ENCODE peak calls at places on chromosomes 12 and 14, in eight cellular contexts. One of them, this sample, is unnamed.

GRCh38 chr14:75299064-75299463 is 20.4 kb downstream of the FOS start:
- DNase-seq in thyroid gland: no peak
- DNase-seq in stomach: no peak
- DNase-seq in heart right ventricle: no peak
- DNase-seq in OCI-LY7: no peak
- DNase-seq in ovary: peak; percentile 68
- DNase-seq in right atrium auricular region: peak; percentile 88
- DNase-seq in endothelial cell of umbilical vein: no peak
- DNase-seq in this sample: peak; percentile 88

GRCh38 chr12:131434208-131435125 is 276.4 kb upstream of the SFSWAP start:
- DNase-seq in OCI-LY7: no peak
- DNase-seq in thyroid gland: no peak
- DNase-seq in stomach: peak; percentile 8
- DNase-seq in right atrium auricular region: no peak
- DNase-seq in ovary: no peak
- DNase-seq in heart right ventricle: no peak
- DNase-seq in endothelial cell of umbilical vein: no peak
- DNase-seq in this sample: no peak

GRCh38 chr12:11949738-11950403 is 120.9 kb upstream of the BCL2L14 start:
- DNase-seq in stomach: peak; percentile 61
- DNase-seq in OCI-LY7: no peak
- DNase-seq in endothelial cell of umbilical vein: no peak
- DNase-seq in thyroid gland: peak; percentile 61
- DNase-seq in ovary: no peak
- DNase-seq in right atrium auricular region: no peak
- DNase-seq in heart right ventricle: no peak
- DNase-seq in this sample: no peak

GRCh38 chr14:31578266-31578665 is 17.1 kb downstream of the NUBPL start:
- DNase-seq in OCI-LY7: no peak
- DNase-seq in thyroid gland: no peak
- DNase-seq in heart right ventricle: no peak
- DNase-seq in endothelial cell of umbilical vein: no peak
- DNase-seq in ovary: no peak
- DNase-seq in right atrium auricular region: no peak
- DNase-seq in stomach: no peak
- DNase-seq in this sample: no peak

GRCh38 chr14:22465201-22465835 is 123.7 kb downstream of the DAD1 start:
- DNase-seq in right atrium auricular region: no peak
- DNase-seq in stomach: no peak
- DNase-seq in thyroid gland: no peak
- DNase-seq in OCI-LY7: no peak
- DNase-seq in ovary: no peak
- DNase-seq in heart right ventricle: no peak
- DNase-seq in endothelial cell of umbilical vein: no peak
- DNase-seq in this sample: peak; percentile 4

GRCh38 chr12:60100150-60100549 is 504.3 kb downstream of the SLC16A7 start:
- DNase-seq in OCI-LY7: no peak
- DNase-seq in endothelial cell of umbilical vein: no peak
- DNase-seq in right atrium auricular region: no peak
- DNase-seq in thyroid gland: no peak
- DNase-seq in stomach: no peak
- DNase-seq in ovary: no peak
- DNase-seq in heart right ventricle: no peak
- DNase-seq in this sample: no peak

GRCh38 chr12:103924761-103925641 is 5.2 kb upstream of the HSP90B1 start:
- DNase-seq in thyroid gland: no peak
- DNase-seq in ovary: no peak
- DNase-seq in heart right ventricle: no peak
- DNase-seq in stomach: no peak
- DNase-seq in endothelial cell of umbilical vein: no peak
- DNase-seq in right atrium auricular region: no peak
- DNase-seq in OCI-LY7: no peak
- DNase-seq in this sample: peak; percentile 76

GRCh38 chr12:5138845-5139244 is 95.2 kb downstream of the KCNA5 start:
- DNase-seq in stomach: no peak
- DNase-seq in OCI-LY7: no peak
- DNase-seq in thyroid gland: no peak
- DNase-seq in heart right ventricle: no peak
- DNase-seq in ovary: no peak
- DNase-seq in right atrium auricular region: no peak
- DNase-seq in endothelial cell of umbilical vein: no peak
- DNase-seq in this sample: peak; percentile 49

GRCh38 chr12:19234171-19234704 is 104.7 kb downstream of the PLEKHA5 start:
- DNase-seq in ovary: no peak
- DNase-seq in right atrium auricular region: no peak
- DNase-seq in OCI-LY7: no peak
- DNase-seq in heart right ventricle: no peak
- DNase-seq in stomach: no peak
- DNase-seq in thyroid gland: no peak
- DNase-seq in endothelial cell of umbilical vein: no peak
- DNase-seq in this sample: no peak

GRCh38 chr14:50823763-50824636 is 7.0 kb downstream of the NIN start:
- DNase-seq in thyroid gland: no peak
- DNase-seq in stomach: peak; percentile 64
- DNase-seq in heart right ventricle: no peak
- DNase-seq in OCI-LY7: peak; percentile 50
- DNase-seq in ovary: no peak
- DNase-seq in endothelial cell of umbilical vein: no peak
- DNase-seq in right atrium auricular region: no peak
- DNase-seq in this sample: peak; percentile 25

GRCh38 chr12:77924703-77925102 is 94.0 kb downstream of the NAV3 start:
- DNase-seq in right atrium auricular region: no peak
- DNase-seq in thyroid gland: no peak
- DNase-seq in stomach: no peak
- DNase-seq in OCI-LY7: no peak
- DNase-seq in ovary: no peak
- DNase-seq in endothelial cell of umbilical vein: no peak
- DNase-seq in heart right ventricle: no peak
- DNase-seq in this sample: no peak

GRCh38 chr12:101414533-101415119 is 7.1 kb upstream of the ARL1 start:
- DNase-seq in endothelial cell of umbilical vein: peak; percentile 76
- DNase-seq in heart right ventricle: no peak
- DNase-seq in right atrium auricular region: no peak
- DNase-seq in ovary: no peak
- DNase-seq in thyroid gland: peak; percentile 21
- DNase-seq in OCI-LY7: peak; percentile 73
- DNase-seq in stomach: no peak
- DNase-seq in this sample: peak; percentile 68

GRCh38 chr12:90908465-90908864 is 46.5 kb downstream of the CCER1 start:
- DNase-seq in thyroid gland: no peak
- DNase-seq in heart right ventricle: no peak
- DNase-seq in ovary: no peak
- DNase-seq in right atrium auricular region: no peak
- DNase-seq in endothelial cell of umbilical vein: peak; percentile 69
- DNase-seq in stomach: no peak
- DNase-seq in OCI-LY7: no peak
- DNase-seq in this sample: peak; percentile 49

GRCh38 chr14:94681300-94682060 is 69.3 kb downstream of the SERPINA3 start:
- DNase-seq in thyroid gland: no peak
- DNase-seq in stomach: peak; percentile 32
- DNase-seq in heart right ventricle: no peak
- DNase-seq in right atrium auricular region: no peak
- DNase-seq in OCI-LY7: peak; percentile 10
- DNase-seq in ovary: no peak
- DNase-seq in endothelial cell of umbilical vein: peak; percentile 14
- DNase-seq in this sample: peak; percentile 46

GRCh38 chr14:61478971-61479473 is 157.6 kb downstream of the PRKCH start:
- DNase-seq in endothelial cell of umbilical vein: no peak
- DNase-seq in thyroid gland: peak; percentile 27
- DNase-seq in right atrium auricular region: no peak
- DNase-seq in stomach: no peak
- DNase-seq in ovary: no peak
- DNase-seq in heart right ventricle: no peak
- DNase-seq in OCI-LY7: peak; percentile 80
- DNase-seq in this sample: no peak

GRCh38 chr14:69259531-69260245 is at the start of gene GALNT16:
- DNase-seq in heart right ventricle: peak; percentile 54
- DNase-seq in OCI-LY7: no peak
- DNase-seq in right atrium auricular region: no peak
- DNase-seq in endothelial cell of umbilical vein: peak; percentile 22
- DNase-seq in ovary: peak; percentile 53
- DNase-seq in thyroid gland: peak; percentile 24
- DNase-seq in stomach: peak; percentile 38
- DNase-seq in this sample: no peak

GRCh38 chr12:47980779-47981495 is 17.5 kb downstream of the TMEM106C start:
- DNase-seq in heart right ventricle: no peak
- DNase-seq in thyroid gland: no peak
- DNase-seq in ovary: no peak
- DNase-seq in endothelial cell of umbilical vein: no peak
- DNase-seq in stomach: no peak
- DNase-seq in right atrium auricular region: no peak
- DNase-seq in OCI-LY7: no peak
- DNase-seq in this sample: no peak

GRCh38 chr12:108649668-108650067 is 16.0 kb upstream of the SELPLG start:
- DNase-seq in heart right ventricle: no peak
- DNase-seq in ovary: no peak
- DNase-seq in thyroid gland: no peak
- DNase-seq in endothelial cell of umbilical vein: peak; percentile 76
- DNase-seq in stomach: no peak
- DNase-seq in OCI-LY7: no peak
- DNase-seq in right atrium auricular region: no peak
- DNase-seq in this sample: no peak

DNA sequence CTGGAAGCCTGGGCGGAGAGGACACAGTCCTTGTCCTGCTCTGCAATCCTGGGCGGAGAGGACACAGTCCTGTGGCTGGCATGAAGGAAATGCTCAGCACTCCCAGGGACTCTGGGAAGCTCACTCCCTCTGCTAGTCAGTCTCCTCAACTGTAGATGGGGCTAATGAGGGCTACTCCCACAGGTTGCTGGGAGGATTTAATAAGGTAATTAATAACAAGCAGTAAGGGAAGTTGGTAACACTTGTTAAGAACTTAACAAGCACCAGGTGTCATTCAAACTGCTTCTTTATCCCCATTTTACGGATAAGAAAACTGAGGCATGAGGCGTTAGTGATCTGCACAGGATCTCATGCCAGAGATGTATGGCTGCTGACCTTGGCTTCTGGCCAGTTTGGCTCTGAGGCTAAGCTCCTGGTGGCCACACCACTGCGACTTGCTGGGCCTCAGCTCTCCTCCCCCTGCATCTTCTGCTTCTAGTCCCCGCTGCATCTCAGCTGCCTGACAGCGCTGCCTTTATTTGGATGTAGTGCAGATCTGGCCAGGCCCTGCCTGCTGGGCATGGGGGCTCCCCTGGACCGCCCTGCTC is 54.1 kb upstream of the BEGAIN start:
- DNase-seq in OCI-LY7: no peak
- DNase-seq in heart right ventricle: no peak
- DNase-seq in endothelial cell of umbilical vein: no peak
- DNase-seq in ovary: peak; percentile 17
- DNase-seq in right atrium auricular region: no peak
- DNase-seq in stomach: no peak
- DNase-seq in thyroid gland: no peak
- DNase-seq in this sample: peak; percentile 8
- TF ChIP-seq CTCF in OCI-LY7: no peak
- TF ChIP-seq CTCF in heart right ventricle: no peak
- TF ChIP-seq CTCF in endothelial cell of umbilical vein: no peak
- TF ChIP-seq CTCF in ovary: no peak
- TF ChIP-seq CTCF in right atrium auricular region: no peak
- TF ChIP-seq CTCF in stomach: no peak
- TF ChIP-seq CTCF in thyroid gland: no peak
- TF ChIP-seq CTCF in this sample: peak; percentile 6

DNA sequence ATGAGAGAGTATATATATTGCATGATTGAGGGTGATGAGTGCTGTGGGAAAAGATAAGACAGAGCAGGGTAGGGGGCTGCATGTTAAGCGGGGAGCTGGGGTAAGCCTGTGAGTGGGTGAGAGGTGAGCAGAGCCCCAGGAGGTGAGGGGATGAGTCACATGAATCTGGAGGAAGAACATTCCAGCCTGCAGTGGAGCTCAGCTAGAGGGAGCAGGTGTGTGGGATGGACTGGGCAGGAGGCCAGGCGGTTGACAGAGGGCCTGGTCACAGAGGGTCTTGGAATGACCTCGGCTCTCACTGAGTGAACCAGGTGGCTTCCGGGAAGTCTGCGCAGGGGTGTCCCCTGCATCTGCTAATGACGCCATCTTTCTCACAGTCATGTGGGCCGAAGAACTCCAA is 44.4 kb downstream of the GIT2 start:
- DNase-seq in right atrium auricular region: no peak
- DNase-seq in stomach: no peak
- DNase-seq in thyroid gland: peak; percentile 87
- DNase-seq in endothelial cell of umbilical vein: no peak
- DNase-seq in OCI-LY7: no peak
- DNase-seq in ovary: peak; percentile 60
- DNase-seq in heart right ventricle: peak; percentile 50
- DNase-seq in this sample: peak; percentile 66
- H3K4me3 ChIP-seq in right atrium auricular region: no peak overlapping the region
- H3K4me3 ChIP-seq in stomach: no peak overlapping the region
- H3K4me3 ChIP-seq in thyroid gland: no peak overlapping the region
- H3K4me3 ChIP-seq in endothelial cell of umbilical vein: no peak overlapping the region
- H3K4me3 ChIP-seq in OCI-LY7: no peak overlapping the region
- H3K4me3 ChIP-seq in ovary: no peak overlapping the region
- H3K4me3 ChIP-seq in heart right ventricle: no peak overlapping the region
- H3K4me3 ChIP-seq in this sample: no peak overlapping the region

GRCh38 chr14:21428930-21429329 is 27.0 kb downstream of the CHD8 start:
- DNase-seq in endothelial cell of umbilical vein: no peak
- DNase-seq in stomach: peak; percentile 76
- DNase-seq in right atrium auricular region: no peak
- DNase-seq in ovary: no peak
- DNase-seq in OCI-LY7: no peak
- DNase-seq in thyroid gland: no peak
- DNase-seq in heart right ventricle: peak; percentile 29
- DNase-seq in this sample: no peak
- H3K36me3 ChIP-seq in endothelial cell of umbilical vein: peaks cover 38% of the 10 kb centered on the region
- H3K36me3 ChIP-seq in stomach: peaks cover 79% of the 10 kb centered on the region
- H3K36me3 ChIP-seq in right atrium auricular region: peaks cover 74% of the 10 kb centered on the region
- H3K36me3 ChIP-seq in ovary: no peaks in the 10 kb centered on the region
- H3K36me3 ChIP-seq in OCI-LY7: peaks cover 94% of the 10 kb centered on the region
- H3K36me3 ChIP-seq in thyroid gland: peaks cover 45% of the 10 kb centered on the region
- H3K36me3 ChIP-seq in heart right ventricle: peaks cover 55% of the 10 kb centered on the region
- H3K36me3 ChIP-seq in this sample: peaks cover 28% of the 10 kb centered on the region

DNA sequence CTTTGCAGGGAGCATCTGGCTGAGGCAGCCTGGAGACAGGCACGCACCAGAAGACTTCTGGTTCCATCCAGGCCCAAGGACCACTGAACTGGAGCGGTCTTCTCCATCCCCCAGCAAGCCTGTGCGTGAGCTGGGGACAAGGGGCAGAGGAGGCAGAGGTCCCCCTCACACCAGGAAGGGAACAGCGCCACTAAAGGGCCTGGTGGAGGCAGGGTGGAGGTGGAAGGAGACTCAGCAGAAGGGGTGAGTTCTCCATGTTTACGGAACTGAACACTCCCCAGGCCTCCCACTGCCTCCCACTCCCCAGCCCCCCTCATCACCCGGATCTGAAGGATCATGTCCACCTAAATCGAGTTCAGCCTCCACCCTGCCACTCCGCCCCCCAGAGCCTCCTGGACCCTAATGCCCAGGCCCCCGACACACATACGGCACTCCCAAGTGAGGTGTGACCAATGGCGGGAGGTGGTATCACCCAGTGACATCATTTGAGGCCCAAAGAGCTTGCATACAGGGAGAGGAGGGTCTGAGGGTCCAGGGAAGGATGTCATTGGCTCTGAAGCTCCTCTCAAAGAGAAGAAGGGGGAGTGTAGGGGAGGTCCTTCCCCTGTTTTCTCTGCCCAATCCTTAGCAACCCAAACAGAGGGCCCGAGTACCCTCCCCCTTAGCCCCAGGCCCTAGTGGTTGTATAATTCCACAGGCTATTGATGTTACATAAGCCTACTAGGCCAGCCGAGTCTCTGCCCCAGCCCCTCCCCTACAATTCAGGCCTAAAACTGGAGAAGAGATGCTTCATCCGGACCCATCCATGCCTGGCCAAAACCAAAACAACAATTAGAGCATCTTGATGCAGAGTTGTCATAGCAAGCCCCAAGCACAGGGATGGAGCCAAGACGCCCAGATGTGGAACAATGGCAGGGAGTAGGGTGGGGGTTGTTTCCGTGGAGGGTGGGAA is 1.0 kb downstream of the FAIM2 start:
- DNase-seq in thyroid gland: no peak
- DNase-seq in endothelial cell of umbilical vein: no peak
- DNase-seq in heart right ventricle: no peak
- DNase-seq in stomach: no peak
- DNase-seq in right atrium auricular region: no peak
- DNase-seq in OCI-LY7: no peak
- DNase-seq in ovary: peak; percentile 29
- DNase-seq in this sample: no peak
- TF ChIP-seq CTCF in thyroid gland: no peak
- TF ChIP-seq CTCF in endothelial cell of umbilical vein: no peak
- TF ChIP-seq CTCF in heart right ventricle: no peak
- TF ChIP-seq CTCF in stomach: no peak
- TF ChIP-seq CTCF in right atrium auricular region: no peak
- TF ChIP-seq CTCF in OCI-LY7: no peak
- TF ChIP-seq CTCF in ovary: no peak
- TF ChIP-seq CTCF in this sample: no peak

This sample was measured in bronchial epithelial cell.